ENCODE peak calls at places on chromosomes 7 and 10, in five cellular contexts. One of them, this sample, is unnamed.

GRCh38 chr10:22683995-22684305 is 30.4 kb downstream of the PIP4K2A start:
- DNase-seq in posterior cingulate gyrus: no peak
- DNase-seq in NCI-H1092 treated with DMSO at 0.1 percent for 48 hours: no peak
- DNase-seq in skeletal muscle cell: no peak
- DNase-seq in dermis blood vessel endothelial cell: no peak
- DNase-seq in this sample: peak

GRCh38 chr7:103632972-103633371 is 187.0 kb upstream of the SLC26A5 start:
- DNase-seq in posterior cingulate gyrus: no peak
- DNase-seq in NCI-H1092 treated with DMSO at 0.1 percent for 48 hours: no peak
- DNase-seq in skeletal muscle cell: no peak
- DNase-seq in dermis blood vessel endothelial cell: peak
- DNase-seq in this sample: no peak

GRCh38 chr10:35369049-35369760 is 32.9 kb downstream of the CCNY start:
- DNase-seq in posterior cingulate gyrus: no peak
- DNase-seq in NCI-H1092 treated with DMSO at 0.1 percent for 48 hours: no peak
- DNase-seq in skeletal muscle cell: no peak
- DNase-seq in dermis blood vessel endothelial cell: peak
- DNase-seq in this sample: no peak

GRCh38 chr7:100879685-100880261 is 4.9 kb downstream of the SRRT start:
- DNase-seq in posterior cingulate gyrus: no peak
- DNase-seq in NCI-H1092 treated with DMSO at 0.1 percent for 48 hours: no peak
- DNase-seq in skeletal muscle cell: no peak
- DNase-seq in dermis blood vessel endothelial cell: no peak
- DNase-seq in this sample: no peak

GRCh38 chr10:70672165-70672992 is at the start of gene ADAMTS14:
- DNase-seq in posterior cingulate gyrus: peak
- DNase-seq in NCI-H1092 treated with DMSO at 0.1 percent for 48 hours: peak
- DNase-seq in skeletal muscle cell: no peak
- DNase-seq in dermis blood vessel endothelial cell: peak
- DNase-seq in this sample: no peak

GRCh38 chr7:75920431-75921161 is 5.6 kb downstream of the POR start:
- DNase-seq in posterior cingulate gyrus: no peak
- DNase-seq in NCI-H1092 treated with DMSO at 0.1 percent for 48 hours: no peak
- DNase-seq in skeletal muscle cell: no peak
- DNase-seq in dermis blood vessel endothelial cell: no peak
- DNase-seq in this sample: no peak

GRCh38 chr10:101672536-101672935 is 22.4 kb downstream of the FBXW4 start:
- DNase-seq in posterior cingulate gyrus: peak
- DNase-seq in NCI-H1092 treated with DMSO at 0.1 percent for 48 hours: no peak
- DNase-seq in skeletal muscle cell: no peak
- DNase-seq in dermis blood vessel endothelial cell: no peak
- DNase-seq in this sample: no peak

GRCh38 chr10:14412624-14413023 is 81.9 kb upstream of the FRMD4A start:
- DNase-seq in posterior cingulate gyrus: no peak
- DNase-seq in NCI-H1092 treated with DMSO at 0.1 percent for 48 hours: no peak
- DNase-seq in skeletal muscle cell: no peak
- DNase-seq in dermis blood vessel endothelial cell: no peak
- DNase-seq in this sample: no peak

GRCh38 chr7:44274623-44274975 is 50.8 kb downstream of the CAMK2B start:
- DNase-seq in posterior cingulate gyrus: no peak
- DNase-seq in NCI-H1092 treated with DMSO at 0.1 percent for 48 hours: no peak
- DNase-seq in skeletal muscle cell: no peak
- DNase-seq in dermis blood vessel endothelial cell: no peak
- DNase-seq in this sample: no peak

GRCh38 chr10:68435803-68436202 is 28.7 kb upstream of the RUFY2 start:
- DNase-seq in posterior cingulate gyrus: no peak
- DNase-seq in NCI-H1092 treated with DMSO at 0.1 percent for 48 hours: no peak
- DNase-seq in skeletal muscle cell: no peak
- DNase-seq in dermis blood vessel endothelial cell: no peak
- DNase-seq in this sample: no peak

GRCh38 chr7:54278847-54279246 is 263.3 kb upstream of the VSTM2A start:
- DNase-seq in posterior cingulate gyrus: no peak
- DNase-seq in NCI-H1092 treated with DMSO at 0.1 percent for 48 hours: no peak
- DNase-seq in skeletal muscle cell: no peak
- DNase-seq in dermis blood vessel endothelial cell: no peak
- DNase-seq in this sample: no peak

GRCh38 chr7:157445956-157446295 is 109.1 kb downstream of the DNAJB6 start:
- DNase-seq in posterior cingulate gyrus: no peak
- DNase-seq in NCI-H1092 treated with DMSO at 0.1 percent for 48 hours: no peak
- DNase-seq in skeletal muscle cell: no peak
- DNase-seq in dermis blood vessel endothelial cell: no peak
- DNase-seq in this sample: no peak

GRCh38 chr7:26553582-26553981 is 261.9 kb downstream of the SNX10 start:
- DNase-seq in posterior cingulate gyrus: no peak
- DNase-seq in NCI-H1092 treated with DMSO at 0.1 percent for 48 hours: no peak
- DNase-seq in skeletal muscle cell: no peak
- DNase-seq in dermis blood vessel endothelial cell: no peak
- DNase-seq in this sample: no peak

GRCh38 chr10:4385491-4385890 is 440.5 kb upstream of the AKR1E2 start:
- DNase-seq in posterior cingulate gyrus: no peak
- DNase-seq in NCI-H1092 treated with DMSO at 0.1 percent for 48 hours: no peak
- DNase-seq in skeletal muscle cell: no peak
- DNase-seq in dermis blood vessel endothelial cell: no peak
- DNase-seq in this sample: no peak